ENCODE peak calls at places on chromosomes 3 and 15, in ten cellular contexts. L, I, Q, K, N, A, H, M, B and J are unnamed samples. For H3K27me3, the result is how much of the 10 kb centered on the place peaks cover.

GRCh38 chr15:66789029-66790025 is 87.3 kb downstream of the SMAD6 start:
- DNase-seq in L (no peak), I (no peak), Q (peak), K (peak), N (no peak), A (peak), H (peak), M (no peak), B (no peak), J (peak)

GRCh38 chr3:131218196-131218595 is 163.4 kb upstream of the NUDT16 start:
- DNase-seq in L (no peak), I (no peak), Q (peak), K (no peak), N (no peak), A (no peak), H (no peak), M (no peak), B (no peak), J (no peak)

GRCh38 chr15:52163321-52164190 is 27.6 kb downstream of the GNB5 start:
- DNase-seq in L (no peak), I (peak), Q (no peak), K (no peak), N (no peak), A (peak), H (no peak), M (peak), B (no peak), J (no peak)

GRCh38 chr3:180265551-180265950 is 228.8 kb upstream of the PEX5L start:
- DNase-seq in L (no peak), I (no peak), Q (no peak), K (no peak), N (no peak), A (no peak), H (no peak), M (no peak), B (no peak), J (no peak)

GRCh38 chr3:132315851-132316250 is 1.4 kb upstream of the ACP3 start:
- DNase-seq in L (no peak), I (no peak), Q (no peak), K (no peak), N (no peak), A (no peak), H (no peak), M (no peak), B (no peak), J (no peak)

GRCh38 chr3:196968233-196969000 is at the start of gene PIGZ:
- DNase-seq in L (no peak), I (peak), Q (no peak), K (no peak), N (peak), A (no peak), H (no peak), M (no peak), B (no peak), J (peak)

GRCh38 chr3:111732248-111732879 is 126.7 kb upstream of the PHLDB2 start:
- DNase-seq in L (no peak), I (no peak), Q (no peak), K (no peak), N (no peak), A (no peak), H (no peak), M (no peak), B (no peak), J (no peak)

GRCh38 chr3:98398513-98398912 is 8.0 kb downstream of the OR5K3 start:
- DNase-seq in L (no peak), I (no peak), Q (no peak), K (no peak), N (no peak), A (peak), H (no peak), M (no peak), B (no peak), J (no peak)

GRCh38 chr3:124552224-124552623 is 178.0 kb upstream of the UMPS start:
- DNase-seq in L (no peak), I (no peak), Q (no peak), K (no peak), N (no peak), A (no peak), H (no peak), M (no peak), B (no peak), J (no peak)

GRCh38 chr3:44478606-44479094 is 1.2 kb upstream of the ZNF445 start:
- DNase-seq in L (no peak), I (no peak), Q (no peak), K (no peak), N (no peak), A (no peak), H (no peak), M (no peak), B (no peak), J (no peak)

GRCh38 chr3:120167488-120167887 is 73.2 kb upstream of the GSK3B start:
- DNase-seq in L (no peak), I (no peak), Q (no peak), K (no peak), N (peak), A (no peak), H (no peak), M (no peak), B (no peak), J (no peak)

GRCh38 chr15:28881600-28881999 is 4.2 kb upstream of the APBA2 start:
- DNase-seq in L (no peak), I (no peak), Q (no peak), K (no peak), N (no peak), A (no peak), H (no peak), M (no peak), B (no peak), J (no peak)

GRCh38 chr3:73513260-73513659 is 111.5 kb downstream of the PDZRN3 start:
- DNase-seq in L (no peak), I (no peak), Q (no peak), K (no peak), N (no peak), A (no peak), H (no peak), M (no peak), B (no peak), J (no peak)

GRCh38 chr3:29215948-29216347 is 64.9 kb upstream of the RBMS3 start:
- DNase-seq in L (no peak), I (no peak), Q (no peak), K (no peak), N (no peak), A (no peak), H (no peak), M (no peak), B (no peak), J (no peak)

GRCh38 chr15:66188464-66188863 is 65.1 kb downstream of the MEGF11 start:
- DNase-seq in L (no peak), I (no peak), Q (no peak), K (no peak), N (no peak), A (no peak), H (no peak), M (no peak), B (no peak), J (no peak)

GRCh38 chr3:125212509-125213372 is at the start of gene SLC12A8:
- DNase-seq in L (no peak), I (peak), Q (no peak), K (no peak), N (no peak), A (peak), H (no peak), M (no peak), B (no peak), J (no peak)

GRCh38 chr3:186589115-186589514 is 18.6 kb downstream of the DNAJB11 start:
- DNase-seq in L (no peak), I (no peak), Q (no peak), K (no peak), N (no peak), A (peak), H (no peak), M (no peak), B (no peak), J (no peak)

GRCh38 chr3:161356287-161356686 is 15.0 kb downstream of the SPTSSB start:
- DNase-seq in L (no peak), I (no peak), Q (no peak), K (no peak), N (no peak), A (no peak), H (no peak), M (no peak), B (no peak), J (no peak)

GRCh38 chr3:72224804-72225509 is 440.0 kb upstream of the PROK2 start:
- DNase-seq in L (no peak), I (no peak), Q (no peak), K (no peak), N (no peak), A (no peak), H (no peak), M (no peak), B (no peak), J (no peak)

GRCh38 chr3:48898383-48899234 is at the start of gene SLC25A20:
- DNase-seq in L (peak), I (peak), Q (peak), K (peak), N (peak), A (peak), H (peak), M (peak), B (peak), J (peak)

GRCh38 chr3:189202583-189202982 is 30.8 kb downstream of the TPRG1 start:
- DNase-seq in L (no peak), I (no peak), Q (no peak), K (no peak), N (no peak), A (no peak), H (no peak), M (no peak), B (no peak), J (no peak)

GRCh38 chr3:136728434-136728833 is 23.7 kb downstream of the STAG1 start:
- DNase-seq in L (no peak), I (no peak), Q (no peak), K (no peak), N (no peak), A (no peak), H (no peak), M (no peak), B (no peak), J (no peak)

GRCh38 chr15:100053476-100054121 is 288.2 kb downstream of the ADAMTS17 start:
- DNase-seq in L (no peak), I (no peak), Q (no peak), K (no peak), N (no peak), A (no peak), H (no peak), M (no peak), B (no peak), J (no peak)

GRCh38 chr15:90064931-90065681 is 37.2 kb downstream of the IDH2 start:
- DNase-seq in L (peak), I (no peak), Q (peak), K (peak), N (no peak), A (peak), H (no peak), M (no peak), B (no peak), J (peak)
- H3K27ac ChIP-seq in L (peak), I (no peak), Q (no peak), K (peak), N (no peak), A (peak), H (peak), M (peak), B (peak), J (peak)

DNA sequence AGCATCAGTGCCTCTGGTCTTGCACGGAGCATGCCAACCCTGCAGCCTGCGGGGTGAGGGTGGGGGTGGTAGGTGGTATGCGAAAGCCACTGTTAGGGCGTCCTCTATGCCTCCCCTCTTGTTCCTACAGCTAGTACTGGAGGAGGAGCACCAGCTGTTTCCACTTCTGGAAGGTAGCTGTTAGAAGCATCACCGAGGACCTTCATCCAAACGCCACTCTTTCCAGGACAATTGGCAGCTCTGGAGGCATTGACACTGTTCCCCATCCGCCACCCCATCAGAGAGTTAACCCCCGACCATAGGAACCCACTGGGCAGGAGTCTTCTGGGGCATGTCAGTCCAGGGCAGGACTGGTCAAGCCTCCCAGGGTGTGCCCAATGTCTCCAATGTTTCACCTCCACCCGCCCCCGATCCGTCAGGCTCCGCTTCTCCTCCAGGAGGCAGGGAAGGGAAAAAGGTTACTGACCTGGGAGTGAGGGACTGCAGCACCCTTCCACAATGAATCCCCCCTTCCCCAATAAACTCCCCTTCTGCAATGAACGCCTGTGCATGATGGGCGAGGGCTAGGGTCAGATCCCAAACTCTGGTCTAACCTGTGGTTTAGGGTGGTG is 487 bp downstream of the DUOX2 start:
- DNase-seq in L (no peak), I (no peak), Q (no peak), K (no peak), N (no peak), A (no peak), H (no peak), M (no peak), B (no peak), J (no peak)
- H3K27me3 ChIP-seq in L (half or more), I (half or more), Q (half or more), K (under half), N (under half), A (half or more), H (under half), M (under half), B (half or more), J (half or more)

DNA sequence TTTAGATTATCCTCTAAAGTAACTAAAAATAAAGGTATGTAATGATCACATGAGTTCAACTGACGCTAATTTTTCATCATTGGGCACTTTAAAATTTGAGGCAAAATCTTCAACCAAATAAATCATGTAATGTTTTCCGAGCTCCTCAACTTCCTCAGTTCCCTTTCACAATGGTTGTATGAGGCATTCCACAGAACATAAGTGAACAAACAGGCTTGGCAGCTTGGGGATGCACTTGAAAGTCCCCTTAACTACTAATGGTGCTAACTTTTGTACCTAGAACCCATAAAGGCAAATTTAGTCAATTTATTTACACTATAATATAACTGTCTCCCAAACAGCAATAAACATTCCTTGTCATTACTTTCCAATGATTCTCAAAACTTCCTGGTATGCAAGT is 1137.9 kb downstream of the ROBO2 start:
- DNase-seq in L (no peak), I (no peak), Q (no peak), K (no peak), N (no peak), A (peak), H (no peak), M (no peak), B (no peak), J (no peak)
- H3K27ac ChIP-seq in L (no peak), I (no peak), Q (no peak), K (no peak), N (no peak), A (no peak), H (no peak), M (no peak), B (no peak), J (no peak)

GRCh38 chr15:55800216-55800615 is 57.3 kb upstream of the PRTG start:
- DNase-seq in L (no peak), I (no peak), Q (no peak), K (no peak), N (no peak), A (no peak), H (no peak), M (no peak), B (no peak), J (no peak)
- H3K27me3 ChIP-seq in L (under half), I (under half), Q (under half), K (under half), N (under half), A (under half), H (under half), M (under half), B (under half), J (under half)

DNA sequence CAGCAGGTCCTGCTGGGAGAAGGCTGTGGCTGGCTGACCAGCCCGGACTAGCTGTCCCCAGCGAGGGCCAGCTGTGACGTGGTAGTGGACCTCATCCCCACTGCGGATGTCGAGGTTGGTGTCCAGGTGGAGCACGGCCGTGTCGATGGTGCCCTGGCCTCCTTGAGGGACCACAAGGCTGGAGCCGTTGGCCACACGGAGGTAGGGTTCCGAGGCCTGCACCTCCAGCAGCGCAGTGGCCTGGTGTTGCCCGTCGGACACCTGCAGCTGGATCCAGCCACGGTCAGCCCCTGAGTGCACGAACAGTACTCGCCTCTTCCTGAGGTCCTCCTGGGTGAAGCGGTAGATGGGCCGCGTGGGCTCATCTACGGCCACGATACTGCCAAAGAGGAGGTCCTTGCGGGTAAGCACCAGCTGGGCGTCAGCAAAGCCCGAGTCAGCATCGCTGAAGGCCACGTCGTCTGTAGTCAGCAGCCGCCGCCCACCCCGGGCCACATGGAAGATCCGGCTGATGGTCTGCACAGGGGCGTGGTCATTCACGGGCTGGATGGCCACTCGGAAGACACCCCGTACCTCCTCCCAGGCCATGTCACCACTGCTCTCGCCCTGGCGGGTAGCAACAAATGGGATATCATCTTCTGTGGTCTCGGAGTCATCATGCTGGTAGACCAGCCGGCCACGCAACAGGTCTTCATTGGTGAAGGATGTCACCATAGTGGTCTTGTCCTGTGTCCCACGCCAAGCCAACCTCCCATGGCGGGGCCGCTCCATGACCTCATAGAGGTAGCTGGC is 25.0 kb downstream of the CSPG4 start:
- DNase-seq in L (no peak), I (no peak), Q (no peak), K (no peak), N (no peak), A (no peak), H (no peak), M (no peak), B (no peak), J (no peak)
- H3K27ac ChIP-seq in L (no peak), I (no peak), Q (no peak), K (no peak), N (no peak), A (no peak), H (no peak), M (no peak), B (peak), J (no peak)

DNA sequence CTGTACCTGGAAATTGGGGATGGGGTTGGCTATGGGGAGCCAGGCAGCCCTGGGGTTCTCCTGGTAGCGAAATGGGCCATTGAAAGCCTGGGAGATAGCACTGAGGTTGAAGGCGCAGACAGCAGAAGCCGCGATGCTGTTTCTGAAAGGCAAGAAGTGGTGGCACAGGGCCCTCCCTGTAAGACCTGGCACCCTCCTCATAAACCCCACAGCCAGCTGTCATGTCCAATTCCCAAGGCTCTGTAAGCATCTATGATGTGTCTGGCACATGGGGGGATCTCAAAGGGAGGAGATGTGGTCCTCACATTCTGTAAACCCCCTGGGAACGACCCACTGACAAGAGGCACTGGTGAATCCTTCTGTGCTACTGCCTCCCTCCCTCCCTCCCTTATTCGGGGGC is 104.0 kb downstream of the SEMA5B start:
- DNase-seq in L (no peak), I (no peak), Q (no peak), K (no peak), N (no peak), A (no peak), H (no peak), M (no peak), B (no peak), J (no peak)
- H3K27me3 ChIP-seq in L (under half), I (under half), Q (under half), K (under half), N (under half), A (under half), H (under half), M (under half), B (under half), J (under half)

GRCh38 chr3:37963635-37964034 is 27.0 kb upstream of the VILL start:
- DNase-seq in L (no peak), I (no peak), Q (no peak), K (no peak), N (no peak), A (no peak), H (no peak), M (no peak), B (no peak), J (no peak)

GRCh38 chr3:37964716-37965115 is 25.9 kb upstream of the VILL start:
- DNase-seq in L (no peak), I (no peak), Q (no peak), K (no peak), N (no peak), A (no peak), H (no peak), M (no peak), B (no peak), J (no peak)

GRCh38 chr3:37962906-37963486 is 27.6 kb upstream of the VILL start:
- DNase-seq in L (no peak), I (no peak), Q (no peak), K (no peak), N (no peak), A (no peak), H (no peak), M (no peak), B (no peak), J (no peak)

GRCh38 chr3:37957185-37957936 is 33.2 kb upstream of the VILL start:
- DNase-seq in L (no peak), I (peak), Q (no peak), K (no peak), N (no peak), A (no peak), H (no peak), M (no peak), B (no peak), J (no peak)

GRCh38 chr3:37961622-37962455 is 28.7 kb upstream of the VILL start:
- DNase-seq in L (no peak), I (no peak), Q (no peak), K (no peak), N (no peak), A (no peak), H (no peak), M (no peak), B (no peak), J (no peak)
- H3K27ac ChIP-seq in L (peak), I (no peak), Q (no peak), K (no peak), N (no peak), A (no peak), H (peak), M (no peak), B (peak), J (peak)